ENCODE peak calls at places on chromosomes 5 and 9, in six cellular contexts. G is right atrium auricular region, K is hepatic stellate cell, U is T-helper 1 cell, Z is EH, D is NCI-H1092 treated with DMSO at 0.1 percent for 48 hours. C is an unnamed sample.

GRCh38 chr9:20508242-20508641 is 114.1 kb downstream of the MLLT3 start:
- DNase-seq in G (no peak), K (no peak), U (no peak), Z (peak), D (no peak), C (no peak)

GRCh38 chr5:137218896-137219295 is 280.2 kb downstream of the SPOCK1 start:
- DNase-seq in G (no peak), K (no peak), U (no peak), Z (peak), D (peak), C (no peak)

GRCh38 chr9:114837923-114838322 is 32.1 kb upstream of the TNFSF15 start:
- DNase-seq in G (no peak), K (no peak), U (no peak), Z (peak), D (no peak), C (no peak)

GRCh38 chr9:17065062-17065461 is 69.8 kb upstream of the CNTLN start:
- DNase-seq in G (no peak), K (no peak), U (no peak), Z (no peak), D (peak), C (no peak)

GRCh38 chr5:91332267-91333044 is 50.7 kb downstream of the ARRDC3 start:
- DNase-seq in G (no peak), K (peak), U (no peak), Z (peak), D (no peak), C (no peak)

GRCh38 chr5:170597876-170598275 is 94.1 kb downstream of the KCNIP1 start:
- DNase-seq in G (no peak), K (no peak), U (no peak), Z (peak), D (no peak), C (no peak)

GRCh38 chr9:134656334-134657034 is 14.9 kb downstream of the COL5A1 start:
- DNase-seq in G (no peak), K (no peak), U (no peak), Z (no peak), D (peak), C (no peak)

GRCh38 chr9:131874916-131875670 is 135.2 kb upstream of the RAPGEF1 start:
- DNase-seq in G (no peak), K (no peak), U (no peak), Z (no peak), D (no peak), C (no peak)

GRCh38 chr9:34957492-34958410 is at the start of gene PHF24:
- DNase-seq in G (no peak), K (peak), U (no peak), Z (peak), D (peak), C (no peak)

GRCh38 chr9:121672213-121672612 is 20.8 kb downstream of the DAB2IP start:
- DNase-seq in G (no peak), K (no peak), U (no peak), Z (peak), D (no peak), C (no peak)

GRCh38 chr9:133684461-133685361 is 48.5 kb downstream of the DBH start:
- DNase-seq in G (no peak), K (no peak), U (no peak), Z (no peak), D (no peak), C (no peak)

GRCh38 chr5:139808481-139809330 is 13.1 kb downstream of the PSD2 start:
- DNase-seq in G (no peak), K (peak), U (no peak), Z (peak), D (no peak), C (no peak)

GRCh38 chr9:134386951-134387831 is 60.9 kb downstream of the RXRA start:
- DNase-seq in G (no peak), K (no peak), U (no peak), Z (no peak), D (peak), C (no peak)

GRCh38 chr9:88737031-88737430 is 202.1 kb downstream of the NXNL2 start:
- DNase-seq in G (no peak), K (no peak), U (no peak), Z (no peak), D (no peak), C (no peak)

GRCh38 chr9:135575995-135576631 is 14.6 kb downstream of the PAEP start:
- DNase-seq in G (peak), K (no peak), U (no peak), Z (no peak), D (no peak), C (no peak)

GRCh38 chr9:128688501-128689292 is at the start of gene SET:
- DNase-seq in G (peak), K (peak), U (peak), Z (peak), D (peak), C (peak)

GRCh38 chr5:143192191-143192880 is 211.2 kb downstream of the NR3C1 start:
- DNase-seq in G (no peak), K (no peak), U (no peak), Z (no peak), D (no peak), C (no peak)

GRCh38 chr5:146751781-146752401 is 126.7 kb downstream of the PPP2R2B start:
- DNase-seq in G (no peak), K (no peak), U (no peak), Z (no peak), D (no peak), C (no peak)

GRCh38 chr5:166909040-166909439 is 1382.4 kb upstream of the WWC1 start:
- DNase-seq in G (no peak), K (no peak), U (no peak), Z (no peak), D (no peak), C (no peak)

GRCh38 chr5:82365744-82366228 is 87.6 kb upstream of the RPS23 start:
- DNase-seq in G (no peak), K (no peak), U (no peak), Z (peak), D (no peak), C (no peak)

GRCh38 chr5:96335873-96336272 is 97.2 kb downstream of the PCSK1 start:
- DNase-seq in G (no peak), K (no peak), U (no peak), Z (no peak), D (no peak), C (no peak)

GRCh38 chr5:79263-79662 is 12.7 kb upstream of the PLEKHG4B start:
- DNase-seq in G (no peak), K (no peak), U (no peak), Z (no peak), D (no peak), C (no peak)

GRCh38 chr5:132655821-132656773 is 1.9 kb upstream of the IL13 start:
- DNase-seq in G (no peak), K (peak), U (no peak), Z (peak), D (peak), C (no peak)

GRCh38 chr5:78661691-78662090 is 13.1 kb upstream of the LHFPL2 start:
- DNase-seq in G (no peak), K (no peak), U (no peak), Z (no peak), D (no peak), C (no peak)

GRCh38 chr5:131609774-131610173 is 25.3 kb downstream of the RAPGEF6 start:
- DNase-seq in G (no peak), K (peak), U (no peak), Z (peak), D (no peak), C (no peak)

GRCh38 chr5:61275841-61276240 is 56.2 kb upstream of the ZSWIM6 start:
- DNase-seq in G (peak), K (peak), U (no peak), Z (peak), D (no peak), C (no peak)

GRCh38 chr9:125262217-125262991 is 778 bp downstream of the GAPVD1 start:
- DNase-seq in G (no peak), K (peak), U (no peak), Z (no peak), D (peak), C (no peak)

GRCh38 chr5:150323092-150323491 is 20.4 kb upstream of the ARSI start:
- DNase-seq in G (no peak), K (no peak), U (no peak), Z (no peak), D (no peak), C (no peak)

C was measured in HS-27A.